ENCODE peak calls at places on chromosomes 7 and 10, in five cellular contexts. One of them, this sample, is unnamed.
A peak's percentile ranks its signal among the peaks of the same experiment; 100 is the strongest.

GRCh38 chr10:44938938-44939337 is 20.7 kb upstream of the RASSF4 start:
- DNase-seq in Calu3: no peak
- DNase-seq in activated effector memory CD4-positive, alpha-beta T cell treated with Interleukin-2 at 50 U/mL for 16 hours: no peak
- DNase-seq in mucosa of descending colon: no peak
- DNase-seq in upper lobe of right lung: no peak
- DNase-seq in this sample: no peak

GRCh38 chr7:375901-376305 is 85.9 kb downstream of the FOXL3 start:
- DNase-seq in Calu3: no peak
- DNase-seq in activated effector memory CD4-positive, alpha-beta T cell treated with Interleukin-2 at 50 U/mL for 16 hours: no peak
- DNase-seq in mucosa of descending colon: no peak
- DNase-seq in upper lobe of right lung: no peak
- DNase-seq in this sample: no peak

GRCh38 chr10:75234683-75235374 is 928 bp downstream of the COMTD1 start:
- DNase-seq in Calu3: peak; percentile 68
- DNase-seq in activated effector memory CD4-positive, alpha-beta T cell treated with Interleukin-2 at 50 U/mL for 16 hours: no peak
- DNase-seq in mucosa of descending colon: no peak
- DNase-seq in upper lobe of right lung: no peak
- DNase-seq in this sample: no peak

GRCh38 chr7:116542618-116543017 is 17.8 kb downstream of the CAV1 start:
- DNase-seq in Calu3: no peak
- DNase-seq in activated effector memory CD4-positive, alpha-beta T cell treated with Interleukin-2 at 50 U/mL for 16 hours: no peak
- DNase-seq in mucosa of descending colon: no peak
- DNase-seq in upper lobe of right lung: no peak
- DNase-seq in this sample: no peak

GRCh38 chr10:96417432-96417831 is 58.6 kb upstream of the OPALIN start:
- DNase-seq in Calu3: no peak
- DNase-seq in activated effector memory CD4-positive, alpha-beta T cell treated with Interleukin-2 at 50 U/mL for 16 hours: no peak
- DNase-seq in mucosa of descending colon: no peak
- DNase-seq in upper lobe of right lung: no peak
- DNase-seq in this sample: no peak

GRCh38 chr7:144622751-144623150 is 213.1 kb downstream of the TPK1 start:
- DNase-seq in Calu3: no peak
- DNase-seq in activated effector memory CD4-positive, alpha-beta T cell treated with Interleukin-2 at 50 U/mL for 16 hours: no peak
- DNase-seq in mucosa of descending colon: no peak
- DNase-seq in upper lobe of right lung: no peak
- DNase-seq in this sample: no peak

GRCh38 chr7:114388021-114388420 is 26.6 kb upstream of the FOXP2 start:
- DNase-seq in Calu3: no peak
- DNase-seq in activated effector memory CD4-positive, alpha-beta T cell treated with Interleukin-2 at 50 U/mL for 16 hours: no peak
- DNase-seq in mucosa of descending colon: no peak
- DNase-seq in upper lobe of right lung: no peak
- DNase-seq in this sample: no peak

GRCh38 chr10:114393482-114393881 is 10.8 kb downstream of the AFAP1L2 start:
- DNase-seq in Calu3: no peak
- DNase-seq in activated effector memory CD4-positive, alpha-beta T cell treated with Interleukin-2 at 50 U/mL for 16 hours: no peak
- DNase-seq in mucosa of descending colon: no peak
- DNase-seq in upper lobe of right lung: no peak
- DNase-seq in this sample: no peak

GRCh38 chr10:4557469-4557868 is 268.5 kb upstream of the AKR1E2 start:
- DNase-seq in Calu3: no peak
- DNase-seq in activated effector memory CD4-positive, alpha-beta T cell treated with Interleukin-2 at 50 U/mL for 16 hours: no peak
- DNase-seq in mucosa of descending colon: no peak
- DNase-seq in upper lobe of right lung: no peak
- DNase-seq in this sample: no peak

GRCh38 chr7:79506481-79506880 is 53.0 kb upstream of the MAGI2 start:
- DNase-seq in Calu3: no peak
- DNase-seq in activated effector memory CD4-positive, alpha-beta T cell treated with Interleukin-2 at 50 U/mL for 16 hours: no peak
- DNase-seq in mucosa of descending colon: no peak
- DNase-seq in upper lobe of right lung: no peak
- DNase-seq in this sample: no peak

GRCh38 chr7:2307690-2308107 is 6.5 kb downstream of the SNX8 start:
- DNase-seq in Calu3: no peak
- DNase-seq in activated effector memory CD4-positive, alpha-beta T cell treated with Interleukin-2 at 50 U/mL for 16 hours: no peak
- DNase-seq in mucosa of descending colon: no peak
- DNase-seq in upper lobe of right lung: no peak
- DNase-seq in this sample: no peak

GRCh38 chr10:30420266-30420665 is 13.7 kb upstream of the MAP3K8 start:
- DNase-seq in Calu3: no peak
- DNase-seq in activated effector memory CD4-positive, alpha-beta T cell treated with Interleukin-2 at 50 U/mL for 16 hours: no peak
- DNase-seq in mucosa of descending colon: no peak
- DNase-seq in upper lobe of right lung: no peak
- DNase-seq in this sample: no peak

GRCh38 chr10:99850041-99850766 is 67.8 kb downstream of the ABCC2 start:
- DNase-seq in Calu3: no peak
- DNase-seq in activated effector memory CD4-positive, alpha-beta T cell treated with Interleukin-2 at 50 U/mL for 16 hours: no peak
- DNase-seq in mucosa of descending colon: no peak
- DNase-seq in upper lobe of right lung: no peak
- DNase-seq in this sample: no peak

GRCh38 chr10:102647433-102648268 is 3.4 kb downstream of the TRIM8 start:
- DNase-seq in Calu3: no peak
- DNase-seq in activated effector memory CD4-positive, alpha-beta T cell treated with Interleukin-2 at 50 U/mL for 16 hours: no peak
- DNase-seq in mucosa of descending colon: no peak
- DNase-seq in upper lobe of right lung: no peak
- DNase-seq in this sample: no peak

GRCh38 chr7:79620291-79620690 is 166.8 kb upstream of the MAGI2 start:
- DNase-seq in Calu3: no peak
- DNase-seq in activated effector memory CD4-positive, alpha-beta T cell treated with Interleukin-2 at 50 U/mL for 16 hours: no peak
- DNase-seq in mucosa of descending colon: no peak
- DNase-seq in upper lobe of right lung: no peak
- DNase-seq in this sample: no peak

GRCh38 chr10:115985696-115986095 is 287.3 kb downstream of the GFRA1 start:
- DNase-seq in Calu3: no peak
- DNase-seq in activated effector memory CD4-positive, alpha-beta T cell treated with Interleukin-2 at 50 U/mL for 16 hours: no peak
- DNase-seq in mucosa of descending colon: no peak
- DNase-seq in upper lobe of right lung: no peak
- DNase-seq in this sample: no peak

GRCh38 chr7:74023037-74023436 is 4.9 kb upstream of the ELN start:
- DNase-seq in Calu3: peak; percentile 48
- DNase-seq in activated effector memory CD4-positive, alpha-beta T cell treated with Interleukin-2 at 50 U/mL for 16 hours: no peak
- DNase-seq in mucosa of descending colon: no peak
- DNase-seq in upper lobe of right lung: no peak
- DNase-seq in this sample: no peak

GRCh38 chr7:137890449-137890916 is 43.7 kb upstream of the DGKI start:
- DNase-seq in Calu3: no peak
- DNase-seq in activated effector memory CD4-positive, alpha-beta T cell treated with Interleukin-2 at 50 U/mL for 16 hours: no peak
- DNase-seq in mucosa of descending colon: no peak
- DNase-seq in upper lobe of right lung: no peak
- DNase-seq in this sample: no peak

GRCh38 chr7:28984631-28985030 is 26.5 kb upstream of the TRIL start:
- DNase-seq in Calu3: peak; percentile 55
- DNase-seq in activated effector memory CD4-positive, alpha-beta T cell treated with Interleukin-2 at 50 U/mL for 16 hours: no peak
- DNase-seq in mucosa of descending colon: no peak
- DNase-seq in upper lobe of right lung: no peak
- DNase-seq in this sample: no peak